ENCODE peak calls at places on chromosomes 13 and 19, in nine cellular contexts. One of them, this sample, is unnamed.

GRCh38 chr19:9487016-9487415 is 11.4 kb downstream of the ZNF560 start:
- DNase-seq in ureter: no peak
- DNase-seq in NCI-H1092 treated with DMSO at 0.1 percent for 48 hours: no peak
- DNase-seq in activated gamma-delta T cell: no peak
- DNase-seq in endothelial cell: no peak
- DNase-seq in HTR-8/SVneo: no peak
- DNase-seq in activated naive CD8-positive, alpha-beta T cell treated with anti-CD3 and anti-CD28 coated beads, Interleukin-2, amount 50 U/mL, for 24 hours: no peak
- DNase-seq in lower lobe of right lung: no peak
- DNase-seq in uterus: no peak
- DNase-seq in this sample: no peak

GRCh38 chr19:7318176-7318575 is 24.0 kb upstream of the INSR start:
- DNase-seq in ureter: no peak
- DNase-seq in activated naive CD8-positive, alpha-beta T cell treated with anti-CD3 and anti-CD28 coated beads, Interleukin-2, amount 50 U/mL, for 24 hours: no peak
- DNase-seq in uterus: no peak
- DNase-seq in lower lobe of right lung: no peak
- DNase-seq in activated gamma-delta T cell: no peak
- DNase-seq in HTR-8/SVneo: no peak
- DNase-seq in NCI-H1092 treated with DMSO at 0.1 percent for 48 hours: no peak
- DNase-seq in endothelial cell: no peak
- DNase-seq in this sample: no peak

GRCh38 chr19:46860846-46861690 is at the start of gene ARHGAP35:
- DNase-seq in HTR-8/SVneo: no peak
- DNase-seq in activated gamma-delta T cell: no peak
- DNase-seq in ureter: peak
- DNase-seq in endothelial cell: no peak
- DNase-seq in lower lobe of right lung: peak
- DNase-seq in activated naive CD8-positive, alpha-beta T cell treated with anti-CD3 and anti-CD28 coated beads, Interleukin-2, amount 50 U/mL, for 24 hours: peak
- DNase-seq in uterus: peak
- DNase-seq in NCI-H1092 treated with DMSO at 0.1 percent for 48 hours: no peak
- DNase-seq in this sample: no peak

GRCh38 chr13:51785592-51786424 is 18.2 kb downstream of the DHRS12 start:
- DNase-seq in HTR-8/SVneo: no peak
- DNase-seq in uterus: peak
- DNase-seq in ureter: peak
- DNase-seq in endothelial cell: no peak
- DNase-seq in lower lobe of right lung: no peak
- DNase-seq in NCI-H1092 treated with DMSO at 0.1 percent for 48 hours: peak
- DNase-seq in activated gamma-delta T cell: no peak
- DNase-seq in activated naive CD8-positive, alpha-beta T cell treated with anti-CD3 and anti-CD28 coated beads, Interleukin-2, amount 50 U/mL, for 24 hours: no peak
- DNase-seq in this sample: no peak

GRCh38 chr13:98453254-98453843 is 123.6 kb downstream of the STK24 start:
- DNase-seq in activated naive CD8-positive, alpha-beta T cell treated with anti-CD3 and anti-CD28 coated beads, Interleukin-2, amount 50 U/mL, for 24 hours: no peak
- DNase-seq in HTR-8/SVneo: no peak
- DNase-seq in uterus: no peak
- DNase-seq in endothelial cell: no peak
- DNase-seq in lower lobe of right lung: no peak
- DNase-seq in ureter: no peak
- DNase-seq in NCI-H1092 treated with DMSO at 0.1 percent for 48 hours: no peak
- DNase-seq in activated gamma-delta T cell: no peak
- DNase-seq in this sample: no peak

GRCh38 chr19:36707134-36707533 is 19.7 kb downstream of the ZNF567 start:
- DNase-seq in ureter: no peak
- DNase-seq in uterus: no peak
- DNase-seq in HTR-8/SVneo: no peak
- DNase-seq in activated naive CD8-positive, alpha-beta T cell treated with anti-CD3 and anti-CD28 coated beads, Interleukin-2, amount 50 U/mL, for 24 hours: no peak
- DNase-seq in endothelial cell: no peak
- DNase-seq in lower lobe of right lung: no peak
- DNase-seq in activated gamma-delta T cell: no peak
- DNase-seq in NCI-H1092 treated with DMSO at 0.1 percent for 48 hours: no peak
- DNase-seq in this sample: no peak

GRCh38 chr13:31242342-31242741 is 42.6 kb downstream of the B3GLCT start:
- DNase-seq in ureter: no peak
- DNase-seq in lower lobe of right lung: no peak
- DNase-seq in uterus: no peak
- DNase-seq in activated naive CD8-positive, alpha-beta T cell treated with anti-CD3 and anti-CD28 coated beads, Interleukin-2, amount 50 U/mL, for 24 hours: no peak
- DNase-seq in NCI-H1092 treated with DMSO at 0.1 percent for 48 hours: no peak
- DNase-seq in HTR-8/SVneo: no peak
- DNase-seq in activated gamma-delta T cell: no peak
- DNase-seq in endothelial cell: no peak
- DNase-seq in this sample: no peak

GRCh38 chr13:110228936-110229904 is 77.7 kb downstream of the COL4A1 start:
- DNase-seq in activated naive CD8-positive, alpha-beta T cell treated with anti-CD3 and anti-CD28 coated beads, Interleukin-2, amount 50 U/mL, for 24 hours: no peak
- DNase-seq in activated gamma-delta T cell: no peak
- DNase-seq in lower lobe of right lung: no peak
- DNase-seq in ureter: peak
- DNase-seq in NCI-H1092 treated with DMSO at 0.1 percent for 48 hours: no peak
- DNase-seq in HTR-8/SVneo: no peak
- DNase-seq in endothelial cell: no peak
- DNase-seq in uterus: no peak
- DNase-seq in this sample: no peak

GRCh38 chr19:32671883-32672282 is 3.1 kb downstream of the ANKRD27 start:
- DNase-seq in uterus: no peak
- DNase-seq in endothelial cell: no peak
- DNase-seq in HTR-8/SVneo: no peak
- DNase-seq in lower lobe of right lung: no peak
- DNase-seq in ureter: no peak
- DNase-seq in activated gamma-delta T cell: no peak
- DNase-seq in NCI-H1092 treated with DMSO at 0.1 percent for 48 hours: no peak
- DNase-seq in activated naive CD8-positive, alpha-beta T cell treated with anti-CD3 and anti-CD28 coated beads, Interleukin-2, amount 50 U/mL, for 24 hours: no peak
- DNase-seq in this sample: no peak

GRCh38 chr13:27242642-27243185 is 8.6 kb upstream of the RPL21 start:
- DNase-seq in endothelial cell: no peak
- DNase-seq in ureter: no peak
- DNase-seq in NCI-H1092 treated with DMSO at 0.1 percent for 48 hours: no peak
- DNase-seq in activated gamma-delta T cell: no peak
- DNase-seq in uterus: no peak
- DNase-seq in activated naive CD8-positive, alpha-beta T cell treated with anti-CD3 and anti-CD28 coated beads, Interleukin-2, amount 50 U/mL, for 24 hours: no peak
- DNase-seq in HTR-8/SVneo: no peak
- DNase-seq in lower lobe of right lung: no peak
- DNase-seq in this sample: no peak

GRCh38 chr19:56838930-56839664 is 1.4 kb downstream of the PEG3 start:
- DNase-seq in endothelial cell: no peak
- DNase-seq in NCI-H1092 treated with DMSO at 0.1 percent for 48 hours: no peak
- DNase-seq in ureter: peak
- DNase-seq in activated gamma-delta T cell: no peak
- DNase-seq in lower lobe of right lung: peak
- DNase-seq in activated naive CD8-positive, alpha-beta T cell treated with anti-CD3 and anti-CD28 coated beads, Interleukin-2, amount 50 U/mL, for 24 hours: no peak
- DNase-seq in uterus: peak
- DNase-seq in HTR-8/SVneo: no peak
- DNase-seq in this sample: peak

GRCh38 chr13:51645154-51645650 is 60.9 kb downstream of the WDFY2 start:
- DNase-seq in endothelial cell: no peak
- DNase-seq in HTR-8/SVneo: no peak
- DNase-seq in activated gamma-delta T cell: no peak
- DNase-seq in uterus: no peak
- DNase-seq in lower lobe of right lung: no peak
- DNase-seq in ureter: no peak
- DNase-seq in NCI-H1092 treated with DMSO at 0.1 percent for 48 hours: no peak
- DNase-seq in activated naive CD8-positive, alpha-beta T cell treated with anti-CD3 and anti-CD28 coated beads, Interleukin-2, amount 50 U/mL, for 24 hours: no peak
- DNase-seq in this sample: no peak

GRCh38 chr13:102580552-102581169 is 16.1 kb upstream of the TPP2 start:
- DNase-seq in HTR-8/SVneo: no peak
- DNase-seq in NCI-H1092 treated with DMSO at 0.1 percent for 48 hours: peak
- DNase-seq in ureter: no peak
- DNase-seq in uterus: peak
- DNase-seq in activated gamma-delta T cell: no peak
- DNase-seq in lower lobe of right lung: no peak
- DNase-seq in endothelial cell: peak
- DNase-seq in activated naive CD8-positive, alpha-beta T cell treated with anti-CD3 and anti-CD28 coated beads, Interleukin-2, amount 50 U/mL, for 24 hours: no peak
- DNase-seq in this sample: no peak

GRCh38 chr13:106100261-106100919 is 435.1 kb downstream of the EFNB2 start:
- DNase-seq in activated gamma-delta T cell: no peak
- DNase-seq in activated naive CD8-positive, alpha-beta T cell treated with anti-CD3 and anti-CD28 coated beads, Interleukin-2, amount 50 U/mL, for 24 hours: no peak
- DNase-seq in lower lobe of right lung: no peak
- DNase-seq in uterus: no peak
- DNase-seq in endothelial cell: peak
- DNase-seq in NCI-H1092 treated with DMSO at 0.1 percent for 48 hours: no peak
- DNase-seq in ureter: no peak
- DNase-seq in HTR-8/SVneo: no peak
- DNase-seq in this sample: no peak

GRCh38 chr13:45468676-45469075 is 3.9 kb downstream of the COG3 start:
- DNase-seq in NCI-H1092 treated with DMSO at 0.1 percent for 48 hours: no peak
- DNase-seq in HTR-8/SVneo: no peak
- DNase-seq in activated naive CD8-positive, alpha-beta T cell treated with anti-CD3 and anti-CD28 coated beads, Interleukin-2, amount 50 U/mL, for 24 hours: no peak
- DNase-seq in endothelial cell: no peak
- DNase-seq in lower lobe of right lung: no peak
- DNase-seq in uterus: no peak
- DNase-seq in ureter: no peak
- DNase-seq in activated gamma-delta T cell: no peak
- DNase-seq in this sample: no peak

GRCh38 chr13:50840327-50840726 is 3.2 kb downstream of the DLEU7 start:
- DNase-seq in uterus: no peak
- DNase-seq in HTR-8/SVneo: no peak
- DNase-seq in activated gamma-delta T cell: no peak
- DNase-seq in activated naive CD8-positive, alpha-beta T cell treated with anti-CD3 and anti-CD28 coated beads, Interleukin-2, amount 50 U/mL, for 24 hours: no peak
- DNase-seq in lower lobe of right lung: no peak
- DNase-seq in NCI-H1092 treated with DMSO at 0.1 percent for 48 hours: no peak
- DNase-seq in endothelial cell: no peak
- DNase-seq in ureter: no peak
- DNase-seq in this sample: no peak

GRCh38 chr13:95207769-95208366 is 93.4 kb downstream of the ABCC4 start:
- DNase-seq in lower lobe of right lung: no peak
- DNase-seq in activated naive CD8-positive, alpha-beta T cell treated with anti-CD3 and anti-CD28 coated beads, Interleukin-2, amount 50 U/mL, for 24 hours: no peak
- DNase-seq in uterus: no peak
- DNase-seq in ureter: no peak
- DNase-seq in NCI-H1092 treated with DMSO at 0.1 percent for 48 hours: no peak
- DNase-seq in HTR-8/SVneo: no peak
- DNase-seq in endothelial cell: no peak
- DNase-seq in activated gamma-delta T cell: no peak
- DNase-seq in this sample: no peak

GRCh38 chr13:50417597-50417996 is 402.4 kb downstream of the KCNRG start:
- DNase-seq in uterus: no peak
- DNase-seq in lower lobe of right lung: no peak
- DNase-seq in HTR-8/SVneo: no peak
- DNase-seq in activated naive CD8-positive, alpha-beta T cell treated with anti-CD3 and anti-CD28 coated beads, Interleukin-2, amount 50 U/mL, for 24 hours: no peak
- DNase-seq in activated gamma-delta T cell: no peak
- DNase-seq in endothelial cell: no peak
- DNase-seq in NCI-H1092 treated with DMSO at 0.1 percent for 48 hours: no peak
- DNase-seq in ureter: no peak
- DNase-seq in this sample: no peak

GRCh38 chr19:17536957-17537356 is 18.5 kb upstream of the COLGALT1 start:
- DNase-seq in uterus: no peak
- DNase-seq in activated gamma-delta T cell: no peak
- DNase-seq in NCI-H1092 treated with DMSO at 0.1 percent for 48 hours: no peak
- DNase-seq in lower lobe of right lung: no peak
- DNase-seq in activated naive CD8-positive, alpha-beta T cell treated with anti-CD3 and anti-CD28 coated beads, Interleukin-2, amount 50 U/mL, for 24 hours: no peak
- DNase-seq in ureter: no peak
- DNase-seq in endothelial cell: no peak
- DNase-seq in HTR-8/SVneo: no peak
- DNase-seq in this sample: no peak

GRCh38 chr13:113898391-113898790 is 34.5 kb upstream of the GAS6 start:
- DNase-seq in activated naive CD8-positive, alpha-beta T cell treated with anti-CD3 and anti-CD28 coated beads, Interleukin-2, amount 50 U/mL, for 24 hours: no peak
- DNase-seq in ureter: peak
- DNase-seq in HTR-8/SVneo: no peak
- DNase-seq in endothelial cell: no peak
- DNase-seq in lower lobe of right lung: no peak
- DNase-seq in NCI-H1092 treated with DMSO at 0.1 percent for 48 hours: no peak
- DNase-seq in uterus: no peak
- DNase-seq in activated gamma-delta T cell: no peak
- DNase-seq in this sample: no peak

GRCh38 chr13:111489301-111489700 is 168.9 kb downstream of the TEX29 start:
- DNase-seq in activated naive CD8-positive, alpha-beta T cell treated with anti-CD3 and anti-CD28 coated beads, Interleukin-2, amount 50 U/mL, for 24 hours: no peak
- DNase-seq in endothelial cell: no peak
- DNase-seq in ureter: peak
- DNase-seq in HTR-8/SVneo: no peak
- DNase-seq in lower lobe of right lung: no peak
- DNase-seq in NCI-H1092 treated with DMSO at 0.1 percent for 48 hours: no peak
- DNase-seq in activated gamma-delta T cell: no peak
- DNase-seq in uterus: no peak
- DNase-seq in this sample: no peak

GRCh38 chr19:16398530-16399241 is 73.1 kb downstream of the EPS15L1 start:
- DNase-seq in NCI-H1092 treated with DMSO at 0.1 percent for 48 hours: no peak
- DNase-seq in HTR-8/SVneo: no peak
- DNase-seq in lower lobe of right lung: no peak
- DNase-seq in uterus: no peak
- DNase-seq in activated naive CD8-positive, alpha-beta T cell treated with anti-CD3 and anti-CD28 coated beads, Interleukin-2, amount 50 U/mL, for 24 hours: no peak
- DNase-seq in activated gamma-delta T cell: no peak
- DNase-seq in endothelial cell: no peak
- DNase-seq in ureter: no peak
- DNase-seq in this sample: no peak

GRCh38 chr13:113566227-113566561 is 18.4 kb upstream of the TFDP1 start:
- DNase-seq in activated naive CD8-positive, alpha-beta T cell treated with anti-CD3 and anti-CD28 coated beads, Interleukin-2, amount 50 U/mL, for 24 hours: no peak
- DNase-seq in activated gamma-delta T cell: no peak
- DNase-seq in HTR-8/SVneo: no peak
- DNase-seq in ureter: peak
- DNase-seq in lower lobe of right lung: peak
- DNase-seq in endothelial cell: no peak
- DNase-seq in uterus: no peak
- DNase-seq in NCI-H1092 treated with DMSO at 0.1 percent for 48 hours: no peak
- DNase-seq in this sample: no peak

GRCh38 chr19:53101518-53101917 is 1.7 kb downstream of the ZNF160 start:
- DNase-seq in endothelial cell: no peak
- DNase-seq in activated naive CD8-positive, alpha-beta T cell treated with anti-CD3 and anti-CD28 coated beads, Interleukin-2, amount 50 U/mL, for 24 hours: peak
- DNase-seq in ureter: no peak
- DNase-seq in uterus: no peak
- DNase-seq in lower lobe of right lung: no peak
- DNase-seq in HTR-8/SVneo: no peak
- DNase-seq in activated gamma-delta T cell: no peak
- DNase-seq in NCI-H1092 treated with DMSO at 0.1 percent for 48 hours: no peak
- DNase-seq in this sample: no peak

GRCh38 chr13:43102304-43102703 is 78.9 kb downstream of the DNAJC15 start:
- DNase-seq in endothelial cell: no peak
- DNase-seq in uterus: no peak
- DNase-seq in ureter: no peak
- DNase-seq in HTR-8/SVneo: no peak
- DNase-seq in lower lobe of right lung: no peak
- DNase-seq in activated gamma-delta T cell: no peak
- DNase-seq in NCI-H1092 treated with DMSO at 0.1 percent for 48 hours: no peak
- DNase-seq in activated naive CD8-positive, alpha-beta T cell treated with anti-CD3 and anti-CD28 coated beads, Interleukin-2, amount 50 U/mL, for 24 hours: no peak
- DNase-seq in this sample: no peak

GRCh38 chr13:40026741-40027140 is 371.3 kb downstream of the COG6 start:
- DNase-seq in HTR-8/SVneo: no peak
- DNase-seq in ureter: no peak
- DNase-seq in endothelial cell: no peak
- DNase-seq in NCI-H1092 treated with DMSO at 0.1 percent for 48 hours: no peak
- DNase-seq in lower lobe of right lung: no peak
- DNase-seq in uterus: no peak
- DNase-seq in activated naive CD8-positive, alpha-beta T cell treated with anti-CD3 and anti-CD28 coated beads, Interleukin-2, amount 50 U/mL, for 24 hours: peak
- DNase-seq in activated gamma-delta T cell: no peak
- DNase-seq in this sample: no peak

GRCh38 chr19:45117666-45118065 is 24.7 kb downstream of the PPP1R37 start:
- DNase-seq in NCI-H1092 treated with DMSO at 0.1 percent for 48 hours: no peak
- DNase-seq in activated naive CD8-positive, alpha-beta T cell treated with anti-CD3 and anti-CD28 coated beads, Interleukin-2, amount 50 U/mL, for 24 hours: no peak
- DNase-seq in lower lobe of right lung: no peak
- DNase-seq in ureter: no peak
- DNase-seq in activated gamma-delta T cell: no peak
- DNase-seq in uterus: no peak
- DNase-seq in HTR-8/SVneo: no peak
- DNase-seq in endothelial cell: no peak
- DNase-seq in this sample: peak

GRCh38 chr13:83879431-83880171 is 2.7 kb downstream of the SLITRK1 start:
- DNase-seq in activated naive CD8-positive, alpha-beta T cell treated with anti-CD3 and anti-CD28 coated beads, Interleukin-2, amount 50 U/mL, for 24 hours: no peak
- DNase-seq in ureter: no peak
- DNase-seq in NCI-H1092 treated with DMSO at 0.1 percent for 48 hours: peak
- DNase-seq in uterus: no peak
- DNase-seq in lower lobe of right lung: no peak
- DNase-seq in activated gamma-delta T cell: no peak
- DNase-seq in endothelial cell: no peak
- DNase-seq in HTR-8/SVneo: no peak
- DNase-seq in this sample: peak

GRCh38 chr13:113991191-113991669 is 17.4 kb upstream of the C13orf46 start:
- DNase-seq in ureter: no peak
- DNase-seq in uterus: no peak
- DNase-seq in activated gamma-delta T cell: no peak
- DNase-seq in activated naive CD8-positive, alpha-beta T cell treated with anti-CD3 and anti-CD28 coated beads, Interleukin-2, amount 50 U/mL, for 24 hours: no peak
- DNase-seq in endothelial cell: no peak
- DNase-seq in lower lobe of right lung: no peak
- DNase-seq in NCI-H1092 treated with DMSO at 0.1 percent for 48 hours: peak
- DNase-seq in HTR-8/SVneo: no peak
- DNase-seq in this sample: no peak

GRCh38 chr19:46251415-46251814 is 21.9 kb downstream of the IGFL1 start:
- DNase-seq in activated naive CD8-positive, alpha-beta T cell treated with anti-CD3 and anti-CD28 coated beads, Interleukin-2, amount 50 U/mL, for 24 hours: no peak
- DNase-seq in HTR-8/SVneo: no peak
- DNase-seq in endothelial cell: no peak
- DNase-seq in NCI-H1092 treated with DMSO at 0.1 percent for 48 hours: no peak
- DNase-seq in lower lobe of right lung: no peak
- DNase-seq in ureter: no peak
- DNase-seq in uterus: no peak
- DNase-seq in activated gamma-delta T cell: no peak
- DNase-seq in this sample: no peak

GRCh38 chr19:31337007-31337914 is 12.0 kb downstream of the TSHZ3 start:
- DNase-seq in activated naive CD8-positive, alpha-beta T cell treated with anti-CD3 and anti-CD28 coated beads, Interleukin-2, amount 50 U/mL, for 24 hours: no peak
- DNase-seq in lower lobe of right lung: no peak
- DNase-seq in endothelial cell: no peak
- DNase-seq in NCI-H1092 treated with DMSO at 0.1 percent for 48 hours: no peak
- DNase-seq in HTR-8/SVneo: no peak
- DNase-seq in ureter: no peak
- DNase-seq in uterus: no peak
- DNase-seq in activated gamma-delta T cell: no peak
- DNase-seq in this sample: no peak

This sample was measured in dorsolateral prefrontal cortex.